ENCODE peak calls at places on chromosomes 6 and 20, in six cellular contexts. One of them, this sample, is unnamed.
A peak's percentile ranks its signal among the peaks of the same experiment; 100 is the strongest.

GRCh38 chr20:543369-544152 is at the start of gene CSNK2A1:
- DNase-seq in mammary epithelial cell: peak; percentile 92
- DNase-seq in ovary: peak; percentile 98
- DNase-seq in tibial nerve: peak; percentile 89
- DNase-seq in breast epithelium: peak; percentile 91
- DNase-seq in adipocyte: peak; percentile 98
- DNase-seq in this sample: peak; percentile 90

GRCh38 chr6:158680441-158680840 is 30.6 kb downstream of the SYTL3 start:
- DNase-seq in mammary epithelial cell: no peak
- DNase-seq in ovary: no peak
- DNase-seq in tibial nerve: no peak
- DNase-seq in breast epithelium: no peak
- DNase-seq in adipocyte: no peak
- DNase-seq in this sample: no peak

GRCh38 chr6:154508573-154509375 is 1.7 kb downstream of the CNKSR3 start:
- DNase-seq in mammary epithelial cell: peak; percentile 57
- DNase-seq in ovary: no peak
- DNase-seq in tibial nerve: no peak
- DNase-seq in breast epithelium: peak; percentile 42
- DNase-seq in adipocyte: peak; percentile 41
- DNase-seq in this sample: no peak

GRCh38 chr20:43531091-43531443 is 23.6 kb downstream of the L3MBTL1 start:
- DNase-seq in mammary epithelial cell: no peak
- DNase-seq in ovary: no peak
- DNase-seq in tibial nerve: no peak
- DNase-seq in breast epithelium: no peak
- DNase-seq in adipocyte: no peak
- DNase-seq in this sample: no peak

GRCh38 chr6:105993769-105994521 is 92.2 kb upstream of the PRDM1 start:
- DNase-seq in mammary epithelial cell: no peak
- DNase-seq in ovary: peak; percentile 27
- DNase-seq in tibial nerve: no peak
- DNase-seq in breast epithelium: no peak
- DNase-seq in adipocyte: peak; percentile 85
- DNase-seq in this sample: peak; percentile 36

GRCh38 chr6:77466055-77467028 is 3.1 kb upstream of the HTR1B start:
- DNase-seq in mammary epithelial cell: peak; percentile 61
- DNase-seq in ovary: peak; percentile 39
- DNase-seq in tibial nerve: no peak
- DNase-seq in breast epithelium: no peak
- DNase-seq in adipocyte: peak; percentile 89
- DNase-seq in this sample: no peak

GRCh38 chr6:378090-378957 is 13.2 kb upstream of the IRF4 start:
- DNase-seq in mammary epithelial cell: no peak
- DNase-seq in ovary: no peak
- DNase-seq in tibial nerve: no peak
- DNase-seq in breast epithelium: no peak
- DNase-seq in adipocyte: no peak
- DNase-seq in this sample: no peak

GRCh38 chr6:3843379-3844096 is 5.6 kb upstream of the FAM50B start:
- DNase-seq in mammary epithelial cell: no peak
- DNase-seq in ovary: no peak
- DNase-seq in tibial nerve: no peak
- DNase-seq in breast epithelium: no peak
- DNase-seq in adipocyte: peak; percentile 51
- DNase-seq in this sample: no peak

GRCh38 chr20:7231303-7231702 is 463.8 kb downstream of the BMP2 start:
- DNase-seq in mammary epithelial cell: peak; percentile 37
- DNase-seq in ovary: no peak
- DNase-seq in tibial nerve: no peak
- DNase-seq in breast epithelium: no peak
- DNase-seq in adipocyte: no peak
- DNase-seq in this sample: no peak

GRCh38 chr20:1299522-1299921 is 29.4 kb downstream of the SDCBP2 start:
- DNase-seq in mammary epithelial cell: no peak
- DNase-seq in ovary: no peak
- DNase-seq in tibial nerve: no peak
- DNase-seq in breast epithelium: no peak
- DNase-seq in adipocyte: no peak
- DNase-seq in this sample: no peak

GRCh38 chr20:6164421-6165341 is 41.9 kb upstream of the FERMT1 start:
- DNase-seq in mammary epithelial cell: no peak
- DNase-seq in ovary: no peak
- DNase-seq in tibial nerve: no peak
- DNase-seq in breast epithelium: no peak
- DNase-seq in adipocyte: no peak
- DNase-seq in this sample: no peak

GRCh38 chr20:50915424-50915823 is 15.8 kb downstream of the ADNP start:
- DNase-seq in mammary epithelial cell: peak; percentile 40
- DNase-seq in ovary: no peak
- DNase-seq in tibial nerve: no peak
- DNase-seq in breast epithelium: no peak
- DNase-seq in adipocyte: peak; percentile 69
- DNase-seq in this sample: no peak

GRCh38 chr20:61850457-61850856 is 215.2 kb downstream of the TAF4 start:
- DNase-seq in mammary epithelial cell: no peak
- DNase-seq in ovary: no peak
- DNase-seq in tibial nerve: no peak
- DNase-seq in breast epithelium: no peak
- DNase-seq in adipocyte: no peak
- DNase-seq in this sample: no peak

GRCh38 chr20:59004493-59004762 is 2.6 kb downstream of the CTSZ start:
- DNase-seq in mammary epithelial cell: no peak
- DNase-seq in ovary: no peak
- DNase-seq in tibial nerve: peak; percentile 35
- DNase-seq in breast epithelium: no peak
- DNase-seq in adipocyte: no peak
- DNase-seq in this sample: peak; percentile 43

GRCh38 chr6:130853555-130854183 is 26.5 kb downstream of the SMLR1 start:
- DNase-seq in mammary epithelial cell: no peak
- DNase-seq in ovary: no peak
- DNase-seq in tibial nerve: no peak
- DNase-seq in breast epithelium: no peak
- DNase-seq in adipocyte: peak; percentile 28
- DNase-seq in this sample: no peak

DNA sequence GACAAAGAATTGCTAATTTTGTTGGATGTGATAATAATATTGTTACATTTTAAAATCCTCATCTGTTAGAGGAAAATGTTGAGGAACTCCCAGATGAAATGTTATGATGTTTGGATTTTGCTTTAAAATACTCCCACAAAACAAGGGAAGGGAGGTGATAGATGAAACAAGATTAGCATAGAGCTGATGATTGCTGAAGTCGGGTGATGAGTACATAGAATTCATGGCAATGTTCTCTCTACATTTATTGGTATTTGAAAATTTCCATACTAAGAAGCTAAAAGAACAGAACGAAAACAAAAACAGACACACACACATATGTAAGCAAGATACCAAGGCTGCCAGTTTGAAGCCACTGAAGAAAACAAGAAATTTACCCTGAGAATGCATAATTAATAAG is 1.6 kb downstream of the GSTA4 start:
- DNase-seq in mammary epithelial cell: no peak
- DNase-seq in ovary: no peak
- DNase-seq in tibial nerve: no peak
- DNase-seq in breast epithelium: no peak
- DNase-seq in adipocyte: peak; percentile 38
- DNase-seq in this sample: no peak
- H3K4me3 ChIP-seq in mammary epithelial cell: peak overlapping the region; percentile 87
- H3K4me3 ChIP-seq in ovary: peak overlapping the region; percentile 82
- H3K4me3 ChIP-seq in tibial nerve: peak overlapping the region; percentile 60
- H3K4me3 ChIP-seq in breast epithelium: peak overlapping the region; percentile 59
- H3K4me3 ChIP-seq in adipocyte: peak overlapping the region; percentile 95
- H3K4me3 ChIP-seq in this sample: no peak overlapping the region

GRCh38 chr6:16851044-16851540 is 89.8 kb upstream of the ATXN1 start:
- DNase-seq in mammary epithelial cell: no peak
- DNase-seq in ovary: no peak
- DNase-seq in tibial nerve: no peak
- DNase-seq in breast epithelium: no peak
- DNase-seq in adipocyte: no peak
- DNase-seq in this sample: no peak

GRCh38 chr6:16850332-16851022 is 89.2 kb upstream of the ATXN1 start:
- DNase-seq in mammary epithelial cell: no peak
- DNase-seq in ovary: no peak
- DNase-seq in tibial nerve: no peak
- DNase-seq in breast epithelium: no peak
- DNase-seq in adipocyte: peak; percentile 36
- DNase-seq in this sample: no peak

GRCh38 chr6:16854986-16855385 is 93.7 kb upstream of the ATXN1 start:
- DNase-seq in mammary epithelial cell: no peak
- DNase-seq in ovary: no peak
- DNase-seq in tibial nerve: no peak
- DNase-seq in breast epithelium: no peak
- DNase-seq in adipocyte: no peak
- DNase-seq in this sample: no peak

GRCh38 chr6:16849280-16850210 is 88.3 kb upstream of the ATXN1 start:
- DNase-seq in mammary epithelial cell: no peak
- DNase-seq in ovary: no peak
- DNase-seq in tibial nerve: no peak
- DNase-seq in breast epithelium: no peak
- DNase-seq in adipocyte: peak; percentile 89
- DNase-seq in this sample: no peak

DNA sequence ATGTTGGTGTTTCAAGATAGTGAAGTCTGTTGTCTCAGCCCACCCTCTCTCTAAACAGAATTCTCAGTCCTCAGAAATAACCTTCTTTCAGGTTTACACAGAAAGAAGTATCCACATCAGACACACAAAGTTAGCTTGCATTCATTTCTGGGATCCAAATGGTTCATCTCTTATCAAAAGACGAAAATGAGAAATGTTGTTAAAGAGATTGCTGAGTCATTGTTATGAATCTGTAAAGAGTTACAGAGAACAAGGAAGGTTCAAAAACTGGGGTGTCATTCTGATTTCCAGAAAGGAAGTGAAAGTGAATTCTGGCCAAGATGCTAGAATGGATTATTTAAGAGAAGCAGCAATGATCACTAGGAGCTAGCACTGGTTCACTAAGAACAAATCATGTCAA is 90.5 kb upstream of the ATXN1 start:
- DNase-seq in mammary epithelial cell: no peak
- DNase-seq in ovary: no peak
- DNase-seq in tibial nerve: no peak
- DNase-seq in breast epithelium: no peak
- DNase-seq in adipocyte: no peak
- DNase-seq in this sample: no peak
- H3K4me1 ChIP-seq in mammary epithelial cell: no peaks in the 10 kb centered on the region
- H3K4me1 ChIP-seq in ovary: no peaks in the 10 kb centered on the region
- H3K4me1 ChIP-seq in tibial nerve: no peaks in the 10 kb centered on the region
- H3K4me1 ChIP-seq in breast epithelium: no peaks in the 10 kb centered on the region
- H3K4me1 ChIP-seq in adipocyte: peaks cover 26% of the 10 kb centered on the region
- H3K4me1 ChIP-seq in this sample: no peaks in the 10 kb centered on the region

DNA sequence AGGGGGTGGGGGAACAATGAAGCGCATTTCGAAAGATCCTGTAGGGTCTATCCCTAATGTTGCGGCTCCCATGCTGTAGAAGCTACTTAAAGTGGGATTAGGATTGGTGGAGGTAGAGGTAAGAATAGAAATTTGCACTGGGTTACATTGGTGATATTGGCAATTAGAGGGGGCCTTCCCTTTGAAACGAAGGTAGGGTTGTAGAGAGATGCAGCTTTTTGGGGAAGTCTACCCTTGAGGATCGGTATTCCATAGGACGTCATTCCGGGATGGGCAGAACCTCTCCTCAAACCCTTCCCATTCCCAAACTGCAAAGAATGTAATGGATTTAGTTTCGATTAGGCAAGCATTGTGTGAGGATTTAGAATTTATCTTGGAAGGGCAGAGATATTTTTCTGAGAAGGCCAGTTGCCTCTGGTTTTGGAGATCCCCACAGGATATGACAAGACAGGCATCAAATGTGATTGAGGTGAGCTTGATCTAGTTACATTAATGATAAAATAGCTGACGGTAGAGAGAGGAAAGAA is 5.4 kb upstream of the ZNFX1 start:
- DNase-seq in mammary epithelial cell: no peak
- DNase-seq in ovary: no peak
- DNase-seq in tibial nerve: no peak
- DNase-seq in breast epithelium: no peak
- DNase-seq in adipocyte: no peak
- DNase-seq in this sample: no peak
- H3K9me3 ChIP-seq in mammary epithelial cell: no peaks in the 10 kb centered on the region
- H3K9me3 ChIP-seq in ovary: peaks cover 42% of the 10 kb centered on the region
- H3K9me3 ChIP-seq in tibial nerve: peaks cover 68% of the 10 kb centered on the region
- H3K9me3 ChIP-seq in breast epithelium: peaks cover 85% of the 10 kb centered on the region
- H3K9me3 ChIP-seq in adipocyte: peaks cover 26% of the 10 kb centered on the region
- H3K9me3 ChIP-seq in this sample: peaks cover 65% of the 10 kb centered on the region

GRCh38 chr6:169221264-169221663 is 32.4 kb downstream of the THBS2 start:
- DNase-seq in mammary epithelial cell: no peak
- DNase-seq in ovary: no peak
- DNase-seq in tibial nerve: no peak
- DNase-seq in breast epithelium: no peak
- DNase-seq in adipocyte: no peak
- DNase-seq in this sample: no peak

GRCh38 chr6:169223006-169223405 is 30.6 kb downstream of the THBS2 start:
- DNase-seq in mammary epithelial cell: no peak
- DNase-seq in ovary: no peak
- DNase-seq in tibial nerve: no peak
- DNase-seq in breast epithelium: no peak
- DNase-seq in adipocyte: no peak
- DNase-seq in this sample: no peak

GRCh38 chr6:169222126-169222525 is 31.5 kb downstream of the THBS2 start:
- DNase-seq in mammary epithelial cell: no peak
- DNase-seq in ovary: no peak
- DNase-seq in tibial nerve: no peak
- DNase-seq in breast epithelium: no peak
- DNase-seq in adipocyte: no peak
- DNase-seq in this sample: no peak

GRCh38 chr6:169217972-169218371 is 35.7 kb downstream of the THBS2 start:
- DNase-seq in mammary epithelial cell: no peak
- DNase-seq in ovary: no peak
- DNase-seq in tibial nerve: no peak
- DNase-seq in breast epithelium: no peak
- DNase-seq in adipocyte: no peak
- DNase-seq in this sample: no peak

DNA sequence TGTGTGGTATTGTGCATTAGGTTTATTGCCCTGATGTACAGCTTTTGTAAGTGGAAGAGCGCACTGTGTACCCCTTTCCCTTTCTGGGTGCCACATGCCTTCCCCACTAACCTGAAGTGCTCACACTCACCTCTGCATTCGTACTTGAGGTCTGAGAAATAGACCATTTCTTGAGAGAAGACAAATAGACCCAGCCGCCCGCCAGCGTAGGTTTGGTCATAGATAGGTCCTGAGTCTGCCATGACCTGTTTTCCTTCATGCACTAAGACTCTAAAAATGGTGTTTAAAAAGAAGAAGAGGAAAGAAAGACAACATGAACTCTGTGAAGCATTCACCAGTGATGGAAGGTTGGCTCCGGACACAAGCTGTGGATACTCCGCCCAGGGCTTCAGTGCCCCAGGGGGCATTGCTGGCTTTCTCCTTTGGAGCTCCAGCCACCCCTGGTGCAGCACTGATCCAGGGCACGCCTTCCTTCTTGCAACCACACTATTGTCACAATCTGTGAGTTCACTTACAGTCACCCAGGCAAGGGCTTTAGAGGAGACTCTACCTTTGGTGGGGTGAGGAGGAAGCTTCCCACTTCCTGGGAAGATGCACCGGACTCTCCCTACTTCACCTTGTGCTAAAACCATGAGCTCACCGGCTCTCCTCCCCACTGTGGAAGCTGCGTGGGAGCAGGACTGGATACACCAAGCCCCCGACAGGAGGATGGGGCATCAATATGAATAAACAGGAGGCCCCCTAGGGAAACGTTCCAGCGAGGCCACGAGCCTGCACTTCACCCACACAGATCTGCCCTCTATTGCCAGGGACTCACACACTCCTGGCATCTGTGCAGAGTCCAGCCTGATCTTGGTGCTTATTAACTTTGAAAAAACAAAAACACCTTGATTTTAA is 33.3 kb downstream of the THBS2 start:
- DNase-seq in mammary epithelial cell: no peak
- DNase-seq in ovary: no peak
- DNase-seq in tibial nerve: no peak
- DNase-seq in breast epithelium: no peak
- DNase-seq in adipocyte: no peak
- DNase-seq in this sample: no peak
- H3K4me3 ChIP-seq in mammary epithelial cell: no peak overlapping the region
- H3K4me3 ChIP-seq in ovary: no peak overlapping the region
- H3K4me3 ChIP-seq in tibial nerve: no peak overlapping the region
- H3K4me3 ChIP-seq in breast epithelium: no peak overlapping the region
- H3K4me3 ChIP-seq in adipocyte: no peak overlapping the region
- H3K4me3 ChIP-seq in this sample: no peak overlapping the region

This sample was measured in effector memory CD4-positive, alpha-beta T cell.